ENCODE peak calls at places on chromosomes 6 and 20, in four cellular contexts. Z is GM12878, A is K562, E is HCT116. X is an unnamed sample.
A peak's percentile ranks its signal among the peaks of the same experiment; 100 is the strongest.

GRCh38 chr20:62952373-62953166 is at the start of gene SLC17A9:
- DNase-seq in A (no peak), Z (peak; percentile 37), E (peak; percentile 48), X (peak; percentile 84)

GRCh38 chr6:135537782-135538301 is 40.3 kb upstream of the AHI1 start:
- DNase-seq in E (peak; percentile 34), Z (no peak), A (no peak), X (no peak)

GRCh38 chr6:162856885-162857284 is 129.1 kb downstream of the PACRG start:
- DNase-seq in A (peak; percentile 28), E (peak; percentile 29), Z (no peak), X (no peak)

GRCh38 chr6:15736023-15736696 is 73.3 kb upstream of the DTNBP1 start:
- DNase-seq in A (peak; percentile 69), Z (no peak), E (no peak), X (no peak)

GRCh38 chr6:66226099-66226498 is 519.1 kb upstream of the EYS start:
- DNase-seq in E (no peak), Z (no peak), A (no peak), X (no peak)

GRCh38 chr6:5536644-5537043 is 275.3 kb downstream of the FARS2 start:
- DNase-seq in A (no peak), E (no peak), Z (no peak), X (no peak)

GRCh38 chr20:63309261-63310071 is 16.5 kb downstream of the COL20A1 start:
- DNase-seq in A (peak; percentile 59), Z (no peak), E (no peak), X (peak; percentile 83)

GRCh38 chr6:42507901-42508300 is 55.9 kb upstream of the UBR2 start:
- DNase-seq in A (no peak), Z (no peak), E (no peak), X (no peak)

GRCh38 chr20:40954521-40955165 is 74.0 kb upstream of the TOP1 start:
- DNase-seq in E (no peak), A (no peak), Z (no peak), X (no peak)

GRCh38 chr6:155939253-155939652 is 483.6 kb upstream of the NOX3 start:
- DNase-seq in E (no peak), Z (no peak), A (no peak), X (no peak)

GRCh38 chr20:21053002-21053762 is 53.0 kb downstream of the LINC00237 start:
- DNase-seq in E (no peak), Z (no peak), A (no peak), X (no peak)

GRCh38 chr6:69668916-69669315 is 127.9 kb downstream of the LMBRD1 start:
- DNase-seq in E (no peak), A (no peak), Z (no peak), X (no peak)

GRCh38 chr6:69673298-69673697 is 123.5 kb downstream of the LMBRD1 start:
- DNase-seq in A (no peak), E (no peak), Z (no peak), X (no peak)
- H2AFZ ChIP-seq in A (no peak overlapping the region), E (no peak overlapping the region), Z (no peak overlapping the region), X (no peak overlapping the region)

DNA sequence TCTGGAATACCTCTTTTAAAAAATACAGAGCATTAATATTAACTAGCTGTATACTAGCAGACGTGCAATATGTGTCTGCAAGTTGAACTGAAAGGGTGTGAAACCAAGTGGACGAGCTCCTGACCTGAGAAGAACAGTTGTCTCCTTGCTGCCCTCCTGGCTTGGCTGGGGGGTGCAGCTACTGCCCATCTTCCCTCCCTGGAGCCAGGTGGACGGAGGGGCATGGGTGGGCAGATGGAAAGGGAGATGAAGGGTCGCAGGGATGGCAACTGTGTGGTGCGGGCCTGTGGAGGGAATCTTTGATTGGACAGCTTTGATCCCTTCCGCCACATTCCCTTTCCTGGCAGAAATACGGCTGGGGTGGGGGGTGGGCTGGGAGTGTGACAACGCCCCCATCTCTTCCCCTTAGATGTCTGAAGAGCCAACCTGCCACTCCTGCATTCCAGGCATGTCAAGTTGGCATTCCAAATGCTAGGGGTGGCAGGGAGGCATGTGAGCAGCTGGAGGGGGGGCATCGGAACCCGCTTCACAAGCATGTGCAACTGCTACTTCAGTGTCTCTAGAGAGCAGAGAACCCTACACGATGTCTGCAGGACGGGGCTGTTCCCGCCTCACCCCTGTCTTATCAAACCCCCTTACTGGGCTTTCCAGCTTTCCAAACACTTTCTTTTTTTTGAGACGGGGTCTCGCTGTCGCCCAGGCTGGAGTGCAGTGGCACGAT is 37.3 kb downstream of the SRSF3 start:
- DNase-seq in A (no peak), Z (no peak), E (no peak), X (no peak)
- TF ChIP-seq EGR1 in A (no peak), Z (no peak), E (no peak), X (no peak)

GRCh38 chr6:167000759-167001158 is 1.6 kb downstream of the CEP43 start:
- DNase-seq in E (no peak), A (peak; percentile 23), Z (no peak), X (no peak)

GRCh38 chr6:166999145-166999844 is at the start of gene CEP43:
- DNase-seq in A (peak; percentile 98), Z (peak; percentile 71), E (peak; percentile 88), X (peak; percentile 84)

GRCh38 chr6:166998256-166999144 is 697 bp upstream of the CEP43 start:
- DNase-seq in E (no peak), Z (no peak), A (peak; percentile 45), X (peak; percentile 74)

GRCh38 chr6:166997768-166998255 is 1.4 kb upstream of the CEP43 start:
- DNase-seq in A (peak; percentile 86), E (peak; percentile 62), Z (peak; percentile 27), X (peak; percentile 70)

DNA sequence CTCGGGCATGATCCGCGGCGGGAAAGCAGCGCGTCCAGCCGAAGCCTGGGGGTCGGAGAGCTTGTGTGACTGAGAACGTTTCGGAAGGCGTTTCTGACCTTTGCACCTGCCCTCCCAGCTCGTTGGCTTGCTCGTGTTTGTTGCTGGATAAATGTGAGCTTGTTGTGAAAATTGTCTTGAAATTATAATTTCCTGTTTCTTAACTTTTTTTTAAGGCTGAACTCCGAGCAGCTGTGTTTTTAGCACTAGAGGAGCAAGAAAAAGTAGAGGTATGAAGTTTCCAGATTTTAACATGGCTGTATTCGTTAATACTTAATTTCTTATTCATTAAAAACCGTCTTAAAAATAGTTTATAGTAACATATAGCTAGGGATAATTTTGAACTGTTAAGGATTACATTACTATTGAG is 652 bp downstream of the CEP43 start:
- DNase-seq in E (no peak), Z (no peak), A (peak; percentile 56), X (no peak)
- H2AFZ ChIP-seq in E (no peak overlapping the region), Z (peak overlapping the region; percentile 93), A (peak overlapping the region; percentile 96), X (no peak overlapping the region)

DNA sequence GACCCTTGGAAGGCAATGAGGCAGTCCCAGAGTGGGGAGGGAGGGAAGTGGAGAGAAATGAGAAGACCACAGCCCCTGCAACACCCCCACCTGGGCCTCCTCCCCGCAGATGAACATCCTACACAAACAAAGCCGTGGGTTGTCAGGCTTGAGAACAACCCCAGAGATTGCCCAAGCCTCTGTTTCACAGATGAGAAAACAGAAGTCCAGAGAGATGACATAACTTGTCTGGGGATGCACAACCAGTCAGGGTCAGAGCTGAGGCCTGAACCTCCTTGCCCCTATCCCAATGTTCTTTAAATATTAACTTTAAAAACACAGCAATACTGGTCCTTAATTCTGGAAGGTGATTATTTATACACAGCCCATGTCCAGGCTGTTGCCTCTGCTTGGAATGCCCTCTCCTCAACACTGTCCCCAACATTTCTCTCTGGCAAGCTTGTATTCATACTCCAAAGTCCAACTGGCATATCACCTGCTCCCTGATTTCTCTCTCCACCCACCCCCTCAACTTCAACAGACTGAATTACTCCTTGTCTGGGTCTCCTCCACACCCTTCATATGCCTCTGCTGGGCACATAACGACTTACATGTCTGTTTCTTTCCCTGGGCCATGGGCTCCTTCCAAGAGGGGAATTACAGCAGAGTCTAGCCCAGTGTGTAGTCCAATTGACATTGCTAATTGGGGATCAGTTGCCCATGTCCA is 135.5 kb upstream of the LRFN2 start:
- DNase-seq in Z (no peak), E (no peak), A (no peak), X (no peak)
- TF ChIP-seq EGR1 in Z (no peak), E (no peak), A (no peak), X (no peak)

GRCh38 chr6:11810039-11810541 is 31.5 kb upstream of the ADTRP start:
- DNase-seq in A (peak; percentile 80), Z (no peak), E (no peak), X (no peak)
- H2AFZ ChIP-seq in A (peak overlapping the region; percentile 41), Z (no peak overlapping the region), E (no peak overlapping the region), X (peak overlapping the region; percentile 45)

GRCh38 chr6:87183687-87184086 is 28.3 kb downstream of the ZNF292 start:
- DNase-seq in A (no peak), Z (no peak), E (no peak), X (no peak)
- TF ChIP-seq EGR1 in A (no peak), Z (no peak), E (no peak), X (no peak)

DNA sequence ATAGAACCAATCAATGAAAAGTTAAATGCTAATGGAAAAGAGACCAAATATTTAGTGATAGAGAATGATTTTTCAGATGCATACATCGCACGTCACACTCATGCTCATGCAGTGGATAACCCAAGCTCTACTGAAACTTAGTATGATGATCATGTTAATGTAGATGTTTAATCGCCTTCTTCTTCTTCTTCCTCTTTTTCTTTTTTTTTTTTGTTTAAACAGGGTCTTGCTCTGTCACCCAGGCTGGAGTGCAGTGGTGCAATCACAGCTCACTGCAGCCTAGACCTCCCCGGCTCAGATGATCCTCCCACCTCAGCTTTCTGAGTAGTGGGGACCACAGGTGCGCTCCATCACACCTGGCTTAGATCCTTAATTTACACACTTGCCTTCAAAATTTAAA is 194.1 kb upstream of the SGK1 start:
- DNase-seq in E (no peak), Z (no peak), A (no peak), X (no peak)
- H2AFZ ChIP-seq in E (no peak overlapping the region), Z (no peak overlapping the region), A (no peak overlapping the region), X (no peak overlapping the region)